ENCODE peak calls at places on chromosomes 4 and X, in seven cellular contexts. X is Calu3, M is glutamatergic neuron, G is neural crest cell, C is tibial artery, L is foreskin fibroblast, Z is type B pancreatic cell. U is an unnamed sample.

GRCh38 chr4:10135252-10135651 is 18.7 kb upstream of the WDR1 start:
- DNase-seq in G (no peak), M (no peak), X (no peak), Z (no peak), L (no peak), C (no peak), U (no peak)

GRCh38 chr4:83378426-83378825 is 43.8 kb upstream of the HPSE start:
- DNase-seq in X (no peak), M (no peak), C (no peak), L (no peak), Z (no peak), G (no peak), U (no peak)

GRCh38 chr4:82450966-82451755 is 20.8 kb downstream of the ENOPH1 start:
- DNase-seq in C (no peak), X (no peak), L (peak), M (no peak), G (no peak), Z (no peak), U (no peak)

GRCh38 chr4:149997881-149998421 is 80.3 kb upstream of the DCLK2 start:
- DNase-seq in G (no peak), M (no peak), C (no peak), L (peak), Z (no peak), X (peak), U (no peak)

GRCh38 chr4:84535901-84536300 is 36.8 kb upstream of the NKX6-1 start:
- DNase-seq in Z (no peak), X (no peak), M (no peak), L (no peak), G (no peak), C (no peak), U (no peak)

GRCh38 chrX:20951016-20951795 is 423.0 kb upstream of the CNKSR2 start:
- DNase-seq in Z (no peak), M (no peak), L (no peak), C (no peak), X (peak), G (no peak), U (no peak)

GRCh38 chrX:46326161-46326560 is 219.1 kb downstream of the ZNF674 start:
- DNase-seq in G (no peak), C (no peak), Z (no peak), L (peak), M (no peak), X (no peak), U (no peak)

GRCh38 chrX:136725446-136726104 is 55.2 kb downstream of the ARHGEF6 start:
- DNase-seq in X (no peak), M (no peak), Z (no peak), L (peak), C (peak), G (no peak), U (no peak)

GRCh38 chr4:86036729-86037128 is 323.1 kb downstream of the MAPK10 start:
- DNase-seq in Z (no peak), G (no peak), C (no peak), L (no peak), X (no peak), M (no peak), U (no peak)

GRCh38 chr4:751676-752075 is 46.0 kb downstream of the PCGF3 start:
- DNase-seq in Z (no peak), X (no peak), C (no peak), M (no peak), L (no peak), G (no peak), U (no peak)

GRCh38 chr4:52545099-52546069 is 113.7 kb downstream of the USP46 start:
- DNase-seq in G (peak), Z (peak), C (peak), X (peak), L (peak), M (peak), U (peak)

GRCh38 chr4:3784469-3785291 is 18.5 kb downstream of the ADRA2C start:
- DNase-seq in X (peak), M (peak), Z (no peak), G (no peak), C (no peak), L (no peak), U (no peak)

GRCh38 chr4:6367313-6367945 is 97.8 kb downstream of the WFS1 start:
- DNase-seq in M (no peak), C (no peak), L (no peak), G (no peak), Z (no peak), X (no peak), U (no peak)

GRCh38 chr4:176189891-176190795 is 5.2 kb downstream of the SPATA4 start:
- DNase-seq in M (no peak), C (no peak), Z (no peak), L (no peak), G (no peak), X (no peak), U (no peak)

GRCh38 chr4:38371391-38371851 is 292.6 kb upstream of the KLF3 start:
- DNase-seq in X (no peak), C (no peak), M (no peak), Z (no peak), G (no peak), L (peak), U (no peak)

GRCh38 chr4:14792702-14793227 is 209.5 kb upstream of the CPEB2 start:
- DNase-seq in Z (no peak), M (no peak), C (no peak), L (no peak), X (no peak), G (no peak), U (no peak)

GRCh38 chrX:27591938-27592337 is 1.8 kb downstream of the DCAF8L2 start:
- DNase-seq in C (no peak), M (peak), X (no peak), Z (no peak), L (no peak), G (no peak), U (no peak)

GRCh38 chr4:187444061-187444460 is 551.5 kb upstream of the ZFP42 start:
- DNase-seq in C (no peak), M (no peak), G (no peak), Z (no peak), L (peak), X (no peak), U (no peak)

GRCh38 chr4:569958-570667 is 6.0 kb downstream of the TMEM271 start:
- DNase-seq in L (no peak), C (no peak), M (no peak), X (no peak), Z (no peak), G (no peak), U (no peak)

GRCh38 chrX:2483398-2483797 is 17.4 kb downstream of the DHRSX start:
- DNase-seq in L (no peak), C (no peak), M (no peak), X (no peak), Z (no peak), G (no peak), U (no peak)

GRCh38 chrX:119687661-119688413 is 5.1 kb downstream of the SEPTIN6 start:
- DNase-seq in C (no peak), M (no peak), L (no peak), X (no peak), G (no peak), Z (no peak), U (no peak)

GRCh38 chrX:34365482-34365881 is 233.4 kb upstream of the FAM47A start:
- DNase-seq in L (no peak), Z (no peak), G (peak), C (no peak), M (no peak), X (peak), U (peak)
- TF ChIP-seq CTCF in L (no peak), Z (peak), G (peak), C (peak), M (no peak), X (peak), U (peak)

DNA sequence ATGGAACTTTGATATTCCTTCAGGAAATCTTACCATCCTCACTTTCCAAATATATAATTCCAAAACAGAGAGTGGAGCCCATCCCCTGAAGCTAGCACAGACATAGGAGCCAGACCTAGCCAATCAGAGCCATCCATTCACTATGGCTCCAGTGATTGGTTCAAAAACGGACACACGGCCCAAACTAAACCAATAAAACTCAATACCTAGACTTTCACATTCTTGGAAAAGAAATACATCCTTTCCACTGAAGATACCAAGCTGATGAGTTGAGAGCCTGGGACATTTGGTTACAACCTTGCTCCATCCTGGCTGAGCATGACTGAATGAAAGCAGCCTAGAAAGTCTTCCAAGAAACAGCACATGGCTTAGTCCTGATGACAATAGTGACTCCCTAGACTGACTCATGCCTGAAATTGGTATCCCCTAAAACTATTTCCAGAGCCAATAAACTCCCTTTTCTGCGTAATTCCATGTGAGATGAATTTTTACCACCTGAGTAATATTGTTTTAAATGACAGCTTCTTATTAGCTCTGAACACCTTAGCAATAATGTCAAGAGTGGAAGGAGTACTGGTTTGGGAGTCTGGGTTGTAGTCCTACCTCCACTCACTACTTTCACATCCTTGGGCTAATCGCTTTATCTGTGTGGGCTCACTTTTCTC is 189.6 kb upstream of the LNX1 start:
- DNase-seq in M (no peak), C (no peak), G (no peak), Z (no peak), L (peak), X (no peak), U (no peak)
- TF ChIP-seq CTCF in M (no peak), C (no peak), G (no peak), Z (no peak), L (no peak), X (no peak), U (no peak)

GRCh38 chr4:87716350-87717041 is 66.4 kb downstream of the DMP1 start:
- DNase-seq in X (no peak), L (no peak), M (no peak), Z (no peak), C (peak), G (no peak), U (no peak)
- TF ChIP-seq CTCF in X (no peak), L (no peak), M (no peak), Z (no peak), C (no peak), G (no peak), U (no peak)

DNA sequence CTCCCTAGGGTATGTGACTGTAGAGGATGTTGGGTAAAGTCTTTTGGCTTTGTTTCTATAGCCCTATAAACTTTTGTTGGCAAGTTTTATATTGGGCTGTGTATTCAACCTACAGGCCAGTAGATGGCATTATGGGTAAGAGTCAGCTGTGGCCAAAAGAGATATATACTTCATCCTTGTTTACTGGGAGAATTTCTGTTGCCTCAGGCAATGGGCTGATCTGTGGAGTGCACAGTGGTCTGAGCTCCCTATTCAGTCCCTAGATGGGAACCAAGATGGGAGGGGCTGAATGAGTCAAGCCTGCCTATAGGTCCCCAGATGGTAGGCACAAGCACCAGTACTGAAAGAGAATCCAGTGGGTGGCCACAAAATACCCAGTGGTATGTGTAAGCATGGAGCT is 580.6 kb downstream of the EPHA5 start:
- DNase-seq in G (no peak), C (no peak), X (no peak), Z (no peak), M (no peak), L (no peak), U (no peak)
- TF ChIP-seq CTCF in G (peak), C (no peak), X (no peak), Z (peak), M (no peak), L (no peak), U (no peak)

GRCh38 chr4:87219648-87220093 is 747 bp downstream of the KLHL8 start:
- DNase-seq in M (peak), L (no peak), Z (peak), G (peak), C (peak), X (no peak), U (no peak)
- TF ChIP-seq CTCF in M (no peak), L (no peak), Z (peak), G (peak), C (peak), X (no peak), U (no peak)